ENCODE peak calls at places on chromosome 18, in nine cellular contexts. Q, V, B, W, R, X, E, Y and O are unnamed samples.

GRCh38 chr18:11553098-11553940 is 56.1 kb upstream of the SLC35G4 start:
- DNase-seq in Q (no peak), V (no peak), B (no peak), W (no peak), R (no peak), X (peak), E (no peak), Y (peak), O (peak)

GRCh38 chr18:5975111-5975622 is 79.8 kb upstream of the TMEM200C start:
- DNase-seq in Q (no peak), V (no peak), B (no peak), W (no peak), R (no peak), X (peak), E (no peak), Y (peak), O (no peak)

GRCh38 chr18:10242922-10243680 is 211.3 kb upstream of the APCDD1 start:
- DNase-seq in Q (no peak), V (no peak), B (no peak), W (no peak), R (no peak), X (no peak), E (no peak), Y (peak), O (peak)

GRCh38 chr18:39799010-39799409 is 2156.0 kb upstream of the PIK3C3 start:
- DNase-seq in Q (no peak), V (peak), B (no peak), W (no peak), R (no peak), X (peak), E (no peak), Y (no peak), O (no peak)

GRCh38 chr18:48222118-48222517 is 187.1 kb downstream of the ZBTB7C start:
- DNase-seq in Q (no peak), V (peak), B (peak), W (no peak), R (peak), X (peak), E (no peak), Y (no peak), O (peak)

GRCh38 chr18:59246796-59247195 is 26.5 kb downstream of the RAX start:
- DNase-seq in Q (no peak), V (no peak), B (no peak), W (no peak), R (no peak), X (no peak), E (no peak), Y (no peak), O (no peak)

GRCh38 chr18:55345103-55345950 is 242.7 kb downstream of the TCF4 start:
- DNase-seq in Q (no peak), V (no peak), B (no peak), W (no peak), R (no peak), X (no peak), E (no peak), Y (no peak), O (no peak)

GRCh38 chr18:58882039-58882438 is 17.4 kb downstream of the ZNF532 start:
- DNase-seq in Q (no peak), V (no peak), B (no peak), W (no peak), R (no peak), X (no peak), E (no peak), Y (no peak), O (no peak)

GRCh38 chr18:77131652-77132368 is 773 bp downstream of the MBP start:
- DNase-seq in Q (no peak), V (peak), B (peak), W (no peak), R (no peak), X (no peak), E (peak), Y (peak), O (no peak)

GRCh38 chr18:76981388-76981968 is 151.1 kb downstream of the MBP start:
- DNase-seq in Q (no peak), V (peak), B (no peak), W (no peak), R (no peak), X (no peak), E (no peak), Y (no peak), O (peak)

GRCh38 chr18:77067315-77068061 is 65.1 kb downstream of the MBP start:
- DNase-seq in Q (no peak), V (peak), B (peak), W (peak), R (peak), X (peak), E (peak), Y (no peak), O (no peak)

GRCh38 chr18:58983260-58983659 is 118.6 kb downstream of the ZNF532 start:
- DNase-seq in Q (no peak), V (no peak), B (no peak), W (no peak), R (no peak), X (no peak), E (no peak), Y (no peak), O (no peak)

GRCh38 chr18:22827741-22828140 is 105.4 kb upstream of the RBBP8 start:
- DNase-seq in Q (no peak), V (no peak), B (no peak), W (no peak), R (no peak), X (no peak), E (no peak), Y (no peak), O (no peak)

GRCh38 chr18:6368017-6368416 is 46.7 kb downstream of the L3MBTL4 start:
- DNase-seq in Q (no peak), V (no peak), B (no peak), W (no peak), R (no peak), X (no peak), E (no peak), Y (no peak), O (no peak)

GRCh38 chr18:63963610-63964256 is 6.1 kb upstream of the SERPINB8 start:
- DNase-seq in Q (no peak), V (peak), B (peak), W (peak), R (peak), X (peak), E (no peak), Y (no peak), O (peak)

GRCh38 chr18:7764406-7764805 is 197.3 kb downstream of the PTPRM start:
- DNase-seq in Q (no peak), V (no peak), B (no peak), W (no peak), R (no peak), X (no peak), E (no peak), Y (no peak), O (no peak)

GRCh38 chr18:74271656-74272055 is 20.1 kb downstream of the CYB5A start:
- DNase-seq in Q (no peak), V (no peak), B (no peak), W (no peak), R (no peak), X (peak), E (no peak), Y (no peak), O (peak)

GRCh38 chr18:57737661-57738060 is 65.5 kb downstream of the ATP8B1 start:
- DNase-seq in Q (peak), V (peak), B (peak), W (no peak), R (peak), X (peak), E (peak), Y (no peak), O (no peak)

GRCh38 chr18:51425475-51425874 is 228.0 kb upstream of the MEX3C start:
- DNase-seq in Q (no peak), V (no peak), B (no peak), W (no peak), R (no peak), X (no peak), E (no peak), Y (no peak), O (no peak)

GRCh38 chr18:44245026-44245425 is 435.7 kb upstream of the SETBP1 start:
- DNase-seq in Q (no peak), V (no peak), B (no peak), W (no peak), R (no peak), X (peak), E (no peak), Y (no peak), O (no peak)

GRCh38 chr18:3625717-3626091 is 175.7 kb downstream of the TGIF1 start:
- DNase-seq in Q (no peak), V (no peak), B (no peak), W (no peak), R (peak), X (no peak), E (no peak), Y (no peak), O (no peak)

GRCh38 chr18:3626927-3627240 is 176.9 kb downstream of the TGIF1 start:
- DNase-seq in Q (no peak), V (no peak), B (no peak), W (no peak), R (no peak), X (no peak), E (no peak), Y (no peak), O (no peak)

GRCh38 chr18:3624818-3625716 is 175.1 kb downstream of the TGIF1 start:
- DNase-seq in Q (no peak), V (peak), B (no peak), W (no peak), R (peak), X (peak), E (peak), Y (peak), O (no peak)

GRCh38 chr18:3624546-3624817 is 174.5 kb downstream of the TGIF1 start:
- DNase-seq in Q (no peak), V (no peak), B (no peak), W (no peak), R (no peak), X (no peak), E (no peak), Y (no peak), O (no peak)

DNA sequence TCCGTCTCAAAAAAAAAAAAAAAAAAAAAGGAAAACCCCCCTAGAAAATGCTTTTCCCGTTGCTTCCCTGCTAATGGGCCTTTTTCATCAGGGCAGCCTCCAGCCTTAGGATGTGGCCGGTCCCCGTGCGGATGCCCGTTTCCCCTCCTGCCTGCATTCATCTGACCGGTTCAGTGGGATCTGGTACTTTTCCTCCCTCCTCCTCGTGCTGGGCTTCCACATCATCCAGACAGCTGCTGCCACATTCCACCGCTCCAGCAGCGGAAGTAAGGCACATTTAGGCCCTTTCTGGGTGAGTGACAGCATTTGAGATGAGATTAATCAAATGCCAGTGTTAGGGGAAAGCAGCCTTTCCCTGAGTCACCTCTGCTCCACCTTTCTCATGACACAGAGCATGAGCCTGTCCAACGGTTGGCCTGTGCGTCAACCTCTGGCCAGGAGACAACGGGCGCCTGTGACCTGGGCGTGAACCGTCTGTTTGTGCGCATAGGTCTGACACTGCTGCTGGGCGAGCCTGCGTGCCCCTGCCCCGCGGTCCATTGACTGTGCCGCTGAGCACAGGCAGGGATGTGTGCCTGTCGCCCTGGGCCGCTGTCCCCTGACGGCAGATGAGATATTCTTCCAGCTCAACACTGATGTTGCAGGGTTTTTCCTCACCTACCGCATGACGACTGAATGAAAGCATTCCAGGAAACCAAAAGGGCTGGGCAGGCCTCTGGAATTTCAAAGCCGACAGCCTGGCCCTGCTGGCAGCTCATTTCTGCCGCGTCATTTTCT is 174.0 kb downstream of the TGIF1 start:
- DNase-seq in Q (no peak), V (peak), B (peak), W (no peak), R (peak), X (peak), E (peak), Y (peak), O (no peak)
- H3K4me3 ChIP-seq in Q (no peak), V (no peak), B (no peak), W (no peak), R (peak), X (peak), E (no peak), Y (no peak), O (no peak)

GRCh38 chr18:38019292-38019691 is 453.7 kb upstream of the CELF4 start:
- DNase-seq in Q (no peak), V (no peak), B (no peak), W (no peak), R (no peak), X (no peak), E (no peak), Y (no peak), O (no peak)
- H3K4me3 ChIP-seq in Q (no peak), V (no peak), B (no peak), W (no peak), R (no peak), X (no peak), E (no peak), Y (no peak), O (no peak)

DNA sequence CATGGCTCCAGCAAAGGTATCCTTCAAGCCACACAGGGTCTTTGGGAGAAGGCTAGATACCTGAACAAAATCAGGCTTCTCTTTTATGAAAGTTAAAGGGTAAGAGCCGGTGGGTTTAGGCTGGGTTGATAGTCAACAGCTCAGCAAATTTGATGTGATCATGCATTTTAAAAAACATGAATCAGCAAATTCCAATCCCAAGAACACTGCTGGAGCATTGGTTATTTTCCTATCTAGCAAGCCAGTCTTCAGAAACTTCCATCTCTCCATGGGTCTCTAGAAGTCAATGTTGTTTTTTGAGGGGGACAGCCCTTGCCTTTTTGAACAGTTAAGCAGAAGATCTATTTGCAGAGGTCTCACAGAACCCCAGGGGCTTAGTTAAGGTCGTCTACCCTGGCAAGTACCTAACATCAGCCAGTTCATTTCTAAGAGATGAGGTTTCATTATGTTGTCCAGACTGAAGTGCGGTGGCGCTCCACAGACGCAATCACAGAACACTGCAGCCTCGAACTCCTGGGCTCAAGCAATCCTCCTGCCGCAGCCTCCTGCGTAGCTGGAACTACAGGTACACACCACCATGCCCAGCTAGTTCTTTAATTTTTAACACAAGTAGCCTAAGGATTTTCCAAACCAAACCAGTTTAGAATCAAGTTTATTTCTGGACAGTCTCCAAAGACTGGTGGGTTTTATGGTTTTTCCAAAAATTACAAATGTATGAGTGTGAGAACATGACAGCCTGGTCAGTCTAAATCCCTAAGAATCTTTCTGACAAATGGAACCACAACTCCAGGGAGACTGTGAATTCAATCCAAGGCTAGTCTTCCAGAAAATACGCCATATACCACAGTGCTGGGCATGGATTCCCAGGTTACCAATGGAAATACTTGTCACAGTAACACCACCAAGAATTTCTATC is 4.1 kb upstream of the ZCCHC2 start:
- DNase-seq in Q (no peak), V (no peak), B (no peak), W (no peak), R (no peak), X (peak), E (no peak), Y (no peak), O (no peak)
- H3K4me3 ChIP-seq in Q (no peak), V (no peak), B (no peak), W (no peak), R (no peak), X (no peak), E (no peak), Y (no peak), O (no peak)

DNA sequence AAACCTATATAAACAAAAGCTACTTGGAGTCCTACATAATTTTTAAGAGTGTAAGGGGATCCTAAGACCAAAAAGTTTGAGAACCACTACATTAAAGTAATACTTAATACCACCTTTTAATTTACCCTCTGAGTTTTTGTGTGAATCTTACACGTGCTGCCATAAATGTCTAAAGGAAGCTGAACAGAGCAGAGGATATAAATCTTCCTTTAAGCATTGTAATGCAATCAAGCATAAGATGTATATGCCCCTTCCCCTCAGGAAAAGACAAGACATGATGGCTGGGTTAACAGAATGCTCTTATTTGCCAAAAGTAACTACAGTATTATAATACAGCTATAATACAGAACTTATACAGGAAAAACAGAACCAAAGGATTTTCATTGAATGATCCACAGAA is 2.9 kb downstream of the ESCO1 start:
- DNase-seq in Q (no peak), V (no peak), B (no peak), W (no peak), R (no peak), X (no peak), E (no peak), Y (no peak), O (no peak)
- H3K4me3 ChIP-seq in Q (no peak), V (no peak), B (no peak), W (peak), R (no peak), X (no peak), E (no peak), Y (no peak), O (no peak)

GRCh38 chr18:54116541-54117257 is 107.8 kb downstream of the MBD2 start:
- DNase-seq in Q (no peak), V (no peak), B (no peak), W (no peak), R (no peak), X (no peak), E (no peak), Y (no peak), O (no peak)

GRCh38 chr18:54117853-54118773 is 106.4 kb downstream of the MBD2 start:
- DNase-seq in Q (no peak), V (no peak), B (no peak), W (no peak), R (no peak), X (no peak), E (no peak), Y (peak), O (no peak)

GRCh38 chr18:54125429-54125828 is 99.0 kb downstream of the MBD2 start:
- DNase-seq in Q (no peak), V (no peak), B (no peak), W (no peak), R (no peak), X (no peak), E (no peak), Y (no peak), O (no peak)

GRCh38 chr18:54119524-54120019 is 104.9 kb downstream of the MBD2 start:
- DNase-seq in Q (no peak), V (no peak), B (peak), W (no peak), R (peak), X (peak), E (no peak), Y (peak), O (peak)
- H3K4me3 ChIP-seq in Q (no peak), V (no peak), B (no peak), W (peak), R (no peak), X (peak), E (no peak), Y (no peak), O (peak)

DNA sequence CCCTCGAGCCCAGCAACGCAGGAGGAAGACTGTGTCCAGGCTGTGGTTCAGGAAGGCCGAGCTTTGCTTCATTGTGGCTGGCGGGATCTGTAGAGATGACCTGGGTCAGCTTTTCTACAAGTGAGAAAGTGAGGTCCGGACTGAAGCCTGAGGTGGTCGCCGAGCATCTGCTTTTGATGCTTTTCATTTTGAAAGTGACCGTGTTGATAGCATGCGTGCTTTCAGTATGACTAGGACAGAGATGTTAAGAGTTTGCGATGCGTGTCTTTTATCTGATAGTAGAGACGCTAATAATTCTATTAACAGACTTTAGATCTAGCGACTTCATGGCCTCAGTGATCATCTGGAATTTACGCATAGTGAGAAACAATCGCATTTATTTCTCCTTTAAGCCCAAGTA is 28.1 kb downstream of the CTDP1 start:
- DNase-seq in Q (no peak), V (no peak), B (no peak), W (no peak), R (no peak), X (no peak), E (no peak), Y (no peak), O (no peak)
- H3K4me3 ChIP-seq in Q (no peak), V (no peak), B (no peak), W (no peak), R (no peak), X (no peak), E (no peak), Y (no peak), O (no peak)

GRCh38 chr18:70261141-70261788 is 27.6 kb upstream of the SOCS6 start:
- DNase-seq in Q (no peak), V (no peak), B (no peak), W (no peak), R (no peak), X (no peak), E (no peak), Y (no peak), O (no peak)
- H3K4me3 ChIP-seq in Q (no peak), V (no peak), B (no peak), W (no peak), R (no peak), X (no peak), E (no peak), Y (no peak), O (no peak)

DNA sequence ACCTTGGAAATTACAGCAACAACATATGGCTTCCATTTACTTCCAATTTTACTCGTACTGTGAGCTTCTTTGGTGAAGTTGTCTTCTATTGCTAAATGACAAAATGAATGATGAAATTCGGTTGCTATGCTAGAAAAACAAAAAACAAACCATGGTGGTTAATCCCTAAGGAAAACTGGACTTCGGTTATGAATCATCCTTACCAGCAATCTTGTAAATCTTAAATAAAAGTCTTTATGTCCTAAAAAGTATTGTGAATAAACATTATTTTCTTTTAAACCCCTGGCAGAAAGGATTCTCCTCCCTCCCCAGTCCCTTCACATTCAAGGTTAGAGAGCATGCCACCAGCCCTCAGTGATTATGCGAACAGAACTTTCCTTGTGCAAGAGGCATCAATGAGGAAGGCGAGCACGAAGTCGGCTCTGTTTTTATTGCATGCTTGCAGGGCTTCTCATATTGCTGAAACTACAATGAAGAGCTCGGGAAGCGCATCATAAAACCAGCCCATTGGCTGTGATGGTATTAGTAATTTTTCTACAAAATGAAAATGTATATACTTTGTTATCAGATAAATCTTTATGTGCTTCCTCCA is 62.8 kb downstream of the ZNF521 start:
- DNase-seq in Q (no peak), V (no peak), B (peak), W (no peak), R (no peak), X (peak), E (no peak), Y (no peak), O (no peak)
- H3K4me3 ChIP-seq in Q (no peak), V (no peak), B (no peak), W (no peak), R (no peak), X (peak), E (no peak), Y (no peak), O (no peak)